ENCODE peak calls at places on chromosomes 11 and 22, in four cellular contexts. S is ovary; D is CD8-positive, alpha-beta T cell; L is CD4-positive, CD25-positive, alpha-beta regulatory T cell. F is an unnamed sample. For H3K4me1, the result is how much of the 10 kb centered on the place peaks cover.

GRCh38 chr11:127451852-127452251 is 451.3 kb upstream of the KIRREL3 start:
- DNase-seq in L (no peak), D (no peak), S (peak), F (no peak)

GRCh38 chr11:72634472-72635095 is 39.6 kb downstream of the PDE2A start:
- DNase-seq in D (no peak), S (no peak), L (no peak), F (no peak)

GRCh38 chr11:47408598-47409439 is 429 bp downstream of the SLC39A13 start:
- DNase-seq in D (no peak), S (peak), L (no peak), F (no peak)

GRCh38 chr22:40176921-40177737 is 596 bp upstream of the TNRC6B start:
- DNase-seq in L (peak), D (peak), S (peak), F (peak)

GRCh38 chr11:121141051-121141450 is 40.0 kb downstream of the TECTA start:
- DNase-seq in D (no peak), S (no peak), L (no peak), F (no peak)

GRCh38 chr22:45671051-45671782 is 417 bp upstream of the ATXN10 start:
- DNase-seq in D (no peak), L (no peak), S (no peak), F (no peak)

GRCh38 chr11:67024410-67024809 is 1.5 kb downstream of the SYT12 start:
- DNase-seq in L (no peak), S (no peak), D (peak), F (peak)

GRCh38 chr22:39649500-39650089 is 79.0 kb downstream of the CACNA1I start:
- DNase-seq in S (no peak), L (no peak), D (no peak), F (no peak)

GRCh38 chr22:40919446-40919845 is 31.7 kb upstream of the RBX1 start:
- DNase-seq in D (no peak), L (no peak), S (no peak), F (no peak)

GRCh38 chr11:70747285-70747684 is 349.0 kb downstream of the CTTN start:
- DNase-seq in S (no peak), L (no peak), D (no peak), F (no peak)

GRCh38 chr22:40213478-40213877 is 35.8 kb downstream of the TNRC6B start:
- DNase-seq in L (no peak), S (no peak), D (no peak), F (no peak)

GRCh38 chr11:77062924-77063323 is 3.8 kb upstream of the CAPN5 start:
- DNase-seq in S (no peak), L (no peak), D (no peak), F (no peak)

GRCh38 chr11:115580927-115581680 is 76.9 kb upstream of the CADM1 start:
- DNase-seq in D (no peak), S (no peak), L (no peak), F (no peak)

GRCh38 chr22:29108137-29108536 is 35.3 kb downstream of the KREMEN1 start:
- DNase-seq in S (no peak), D (no peak), L (no peak), F (no peak)

GRCh38 chr11:126496576-126497403 is 141.3 kb downstream of the ST3GAL4 start:
- DNase-seq in D (no peak), L (no peak), S (no peak), F (no peak)

GRCh38 chr11:116600930-116601329 is 171.9 kb downstream of the BUD13 start:
- DNase-seq in D (no peak), L (no peak), S (no peak), F (no peak)

GRCh38 chr22:23071163-23072034 is 1.1 kb downstream of the GNAZ start:
- DNase-seq in S (peak), D (no peak), L (no peak), F (no peak)

GRCh38 chr11:36793542-36793926 is 195.5 kb upstream of the RAG2 start:
- DNase-seq in L (no peak), S (no peak), D (no peak), F (no peak)

GRCh38 chr11:14042686-14043440 is 80.3 kb downstream of the SPON1 start:
- DNase-seq in S (no peak), L (no peak), D (no peak), F (no peak)

GRCh38 chr11:82675838-82676237 is 57.8 kb downstream of the FAM181B start:
- DNase-seq in L (no peak), D (no peak), S (no peak), F (no peak)

GRCh38 chr11:120622189-120622912 is 110.8 kb downstream of the GRIK4 start:
- DNase-seq in D (no peak), S (no peak), L (no peak), F (no peak)

GRCh38 chr11:3369366-3369765 is 9.6 kb downstream of the ZNF195 start:
- DNase-seq in S (no peak), D (no peak), L (no peak), F (no peak)

GRCh38 chr11:134414772-134415765 is 3.0 kb upstream of the B3GAT1 start:
- DNase-seq in L (no peak), S (no peak), D (no peak), F (no peak)

GRCh38 chr11:126588630-126589491 is 233.4 kb downstream of the ST3GAL4 start:
- DNase-seq in S (no peak), D (no peak), L (no peak), F (no peak)

GRCh38 chr22:37629928-37630327 is 9.5 kb upstream of the SH3BP1 start:
- DNase-seq in S (no peak), D (no peak), L (no peak), F (no peak)
- H3K4me1 ChIP-seq in S (under half), D (half or more), L (half or more), F (half or more)

DNA sequence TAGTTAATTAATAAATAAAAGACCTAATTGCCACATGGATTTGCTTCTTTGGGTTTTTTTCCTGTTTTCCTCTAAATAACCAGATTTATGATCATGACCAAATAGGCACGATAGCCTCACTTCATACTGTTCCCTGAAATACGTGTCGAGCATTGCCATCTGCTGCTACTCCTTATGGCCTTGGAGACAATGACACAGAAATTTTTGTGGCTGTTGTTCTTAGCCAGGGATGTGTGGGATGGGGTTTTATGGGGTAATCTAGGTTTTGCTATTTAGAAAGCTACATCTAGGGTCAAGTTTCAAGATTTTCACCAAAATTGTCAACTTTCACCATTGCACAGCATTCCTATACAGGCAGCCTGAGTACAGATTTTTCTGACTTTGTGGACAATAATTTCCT is 145.2 kb downstream of the DBX1 start:
- DNase-seq in L (no peak), D (no peak), S (no peak), F (no peak)
- H3K4me1 ChIP-seq in L (under half), D (under half), S (under half), F (under half)

DNA sequence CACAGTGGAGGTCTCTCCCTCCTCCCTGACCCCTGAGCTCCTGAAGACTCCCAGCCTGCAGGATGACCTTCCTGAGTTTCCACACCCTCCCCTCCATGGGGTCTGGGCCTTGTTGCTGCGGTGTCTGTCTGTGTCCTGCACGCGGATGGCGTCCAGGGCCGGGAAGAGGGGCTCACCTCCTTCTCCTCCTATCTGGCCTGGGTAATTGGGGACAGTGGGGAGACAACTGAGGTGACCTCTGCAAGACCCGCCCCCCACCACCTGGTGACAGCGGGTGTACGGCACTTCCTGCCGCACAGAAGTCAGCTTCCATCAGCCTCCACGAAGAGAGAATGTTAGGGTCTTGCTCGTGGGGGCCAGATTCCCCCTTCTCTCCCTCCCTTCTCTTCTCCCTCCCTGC is 31.7 kb downstream of the LINC01488 start:
- DNase-seq in S (no peak), L (no peak), D (no peak), F (no peak)
- H3K4me1 ChIP-seq in S (under half), L (under half), D (under half), F (under half)

DNA sequence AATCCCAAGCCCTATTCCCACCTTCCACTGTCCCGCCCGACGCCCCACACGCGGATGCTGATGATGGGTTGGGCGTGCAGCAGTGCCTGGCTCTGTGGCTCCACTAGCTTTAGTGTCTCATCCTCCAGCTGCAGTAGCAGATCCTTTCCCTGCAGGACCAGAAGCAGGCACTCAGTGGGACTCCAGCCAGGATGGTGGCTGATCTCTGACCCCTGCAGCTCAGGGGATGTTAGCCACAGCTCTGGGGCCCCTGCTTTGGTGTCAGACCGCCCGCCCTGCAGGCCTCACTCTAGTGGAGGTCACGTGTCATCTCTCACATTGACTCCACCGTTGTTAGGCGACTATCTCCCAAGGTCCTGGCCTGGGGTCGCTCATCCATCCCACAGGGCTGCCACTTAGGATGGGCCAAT is 11.8 kb downstream of the SMPD1 start:
- DNase-seq in D (no peak), S (no peak), L (no peak), F (no peak)
- H3K4me1 ChIP-seq in D (half or more), S (under half), L (half or more), F (half or more)

GRCh38 chr22:43409046-43409445 is 2.8 kb upstream of the MPPED1 start:
- DNase-seq in S (no peak), L (no peak), D (no peak), F (no peak)

GRCh38 chr22:43411981-43412807 is at the start of gene MPPED1:
- DNase-seq in S (peak), L (no peak), D (no peak), F (no peak)

GRCh38 chr22:43409800-43410199 is 2.0 kb upstream of the MPPED1 start:
- DNase-seq in L (no peak), D (no peak), S (no peak), F (no peak)

GRCh38 chr22:43412808-43413785 is 1.3 kb downstream of the MPPED1 start:
- DNase-seq in D (no peak), L (no peak), S (no peak), F (no peak)

DNA sequence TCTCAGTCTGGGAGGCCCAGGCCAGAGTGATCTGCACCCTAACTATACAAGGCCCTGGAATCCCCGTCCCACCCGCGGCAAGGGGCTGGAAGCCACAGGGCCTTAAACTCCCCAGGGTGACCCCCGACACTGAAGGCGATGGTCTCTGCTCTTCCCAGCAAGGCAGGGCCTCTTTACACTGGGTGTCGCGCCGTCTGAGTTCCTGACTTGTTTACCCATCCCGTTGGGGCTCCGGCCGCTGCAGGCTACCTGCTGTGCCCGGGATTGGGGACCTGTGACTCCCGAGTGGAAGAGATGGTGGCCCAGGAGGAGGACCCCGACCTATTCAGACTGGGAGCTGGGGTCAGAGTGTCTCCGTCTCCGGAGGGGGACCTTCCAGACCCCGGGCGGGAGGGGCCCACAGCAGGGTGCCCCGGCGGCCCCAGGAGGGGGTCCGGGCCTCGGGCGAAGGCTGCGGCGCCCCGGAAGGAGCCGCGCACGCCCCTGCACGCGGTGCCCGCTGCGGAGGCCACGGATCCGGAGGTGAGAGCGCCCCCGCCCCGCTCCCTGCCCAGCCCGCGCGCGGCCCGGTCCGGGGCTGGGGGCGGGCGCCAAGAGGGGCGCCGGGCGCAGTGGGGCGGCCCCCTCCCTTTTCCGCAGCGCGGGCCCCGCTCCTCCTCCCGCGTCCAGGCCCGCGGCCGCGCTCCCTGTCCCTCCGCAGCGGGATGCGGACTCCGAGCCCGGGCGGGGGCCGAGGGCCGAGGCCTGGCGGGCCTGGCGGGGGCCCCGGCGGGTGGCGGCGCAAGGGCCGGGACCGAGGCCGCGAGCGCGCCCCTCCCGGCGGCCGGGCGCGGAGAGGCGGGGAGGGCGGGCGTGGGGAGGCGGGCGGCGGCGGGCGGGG is 534 bp upstream of the MPPED1 start:
- DNase-seq in D (no peak), L (no peak), S (peak), F (no peak)
- H3K4me1 ChIP-seq in D (under half), L (under half), S (under half), F (under half)

GRCh38 chr11:19811391-19811790 is 98.8 kb downstream of the NAV2 start:
- DNase-seq in L (no peak), D (no peak), S (no peak), F (no peak)
- H3K4me1 ChIP-seq in L (under half), D (under half), S (under half), F (under half)

GRCh38 chr11:93541884-93542752 is 1.1 kb downstream of the SMCO4 start:
- DNase-seq in L (no peak), D (peak), S (peak), F (peak)
- H3K4me1 ChIP-seq in L (under half), D (under half), S (under half), F (under half)

DNA sequence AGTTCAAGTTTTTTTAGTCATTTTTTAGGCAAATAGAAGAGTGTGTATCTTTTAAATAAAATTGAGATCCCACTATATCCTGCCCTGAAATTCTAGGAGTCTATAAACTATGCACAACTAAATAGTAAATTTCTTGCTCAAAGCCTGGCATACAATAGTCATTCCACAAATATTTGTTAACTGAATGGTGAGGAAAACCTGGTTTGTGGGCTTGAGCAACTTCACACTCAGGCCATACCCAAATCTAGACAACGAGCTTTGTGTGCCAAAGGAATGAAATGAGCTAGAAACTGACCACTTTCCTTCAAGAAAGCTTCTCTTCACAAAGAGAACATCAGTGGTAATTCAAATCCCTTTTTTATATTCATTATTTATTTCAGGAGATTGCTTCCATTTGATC is 39.6 kb upstream of the AMOTL1 start:
- DNase-seq in L (no peak), S (no peak), D (no peak), F (no peak)
- H3K4me1 ChIP-seq in L (under half), S (under half), D (under half), F (under half)

F was measured in CD8-positive, alpha-beta memory T cell.